ENCODE peak calls at places on chromosomes 6 and 20, in seven cellular contexts. W is fibroblast of lung, G is sigmoid colon, B is keratinocyte, M is tibial artery, T is tibial nerve, N is PC-9. K is an unnamed sample.

GRCh38 chr6:37809144-37809543 is 10.4 kb upstream of the ZFAND3 start:
- DNase-seq in W (peak; percentile 38), G (no peak), B (no peak), M (no peak), T (peak; percentile 26), N (no peak), K (peak; percentile 27)

GRCh38 chr6:135088818-135089809 is 34.5 kb upstream of the HBS1L start:
- DNase-seq in W (peak; percentile 73), G (no peak), B (no peak), M (no peak), T (no peak), N (no peak), K (no peak)

GRCh38 chr6:72363844-72364740 is 257.8 kb upstream of the KCNQ5 start:
- DNase-seq in W (peak; percentile 99), G (no peak), B (peak; percentile 71), M (no peak), T (no peak), N (peak; percentile 61), K (peak; percentile 4)

GRCh38 chr20:4569882-4570281 is 151.8 kb upstream of the PRND start:
- DNase-seq in W (no peak), G (no peak), B (no peak), M (no peak), T (no peak), N (no peak), K (no peak)

GRCh38 chr6:89411019-89411268 is 1.1 kb downstream of the RRAGD start:
- DNase-seq in W (no peak), G (peak; percentile 68), B (no peak), M (peak; percentile 65), T (no peak), N (peak; percentile 10), K (peak; percentile 28)

GRCh38 chr6:22512716-22513452 is 56.5 kb upstream of the HDGFL1 start:
- DNase-seq in W (no peak), G (no peak), B (no peak), M (no peak), T (no peak), N (no peak), K (no peak)

GRCh38 chr6:2448826-2449571 is 203.6 kb upstream of the GMDS start:
- DNase-seq in W (peak; percentile 70), G (no peak), B (peak; percentile 15), M (no peak), T (no peak), N (peak; percentile 28), K (peak; percentile 29)

GRCh38 chr6:169156108-169156821 is 97.4 kb downstream of the THBS2 start:
- DNase-seq in W (peak; percentile 55), G (no peak), B (no peak), M (peak; percentile 75), T (no peak), N (no peak), K (no peak)

GRCh38 chr20:44029848-44030230 is 115.2 kb downstream of the TOX2 start:
- DNase-seq in W (no peak), G (no peak), B (no peak), M (no peak), T (no peak), N (no peak), K (no peak)

GRCh38 chr20:4300401-4300800 is 285.0 kb upstream of the RNF24 start:
- DNase-seq in W (no peak), G (no peak), B (no peak), M (no peak), T (no peak), N (no peak), K (no peak)

GRCh38 chr6:89048985-89049384 is 31.6 kb upstream of the PNRC1 start:
- DNase-seq in W (peak; percentile 8), G (no peak), B (no peak), M (no peak), T (no peak), N (no peak), K (no peak)

GRCh38 chr6:105332576-105332975 is 70.3 kb downstream of the PREP start:
- DNase-seq in W (no peak), G (no peak), B (no peak), M (no peak), T (no peak), N (no peak), K (no peak)

GRCh38 chr20:53734006-53734688 is 140.5 kb upstream of the ZNF217 start:
- DNase-seq in W (peak; percentile 27), G (no peak), B (no peak), M (no peak), T (no peak), N (no peak), K (no peak)

GRCh38 chr6:156420172-156420993 is 356.8 kb upstream of the ARID1B start:
- DNase-seq in W (peak; percentile 52), G (no peak), B (no peak), M (no peak), T (no peak), N (no peak), K (no peak)

GRCh38 chr6:111580401-111580800 is 25.3 kb downstream of the TRAF3IP2 start:
- DNase-seq in W (no peak), G (no peak), B (no peak), M (no peak), T (no peak), N (no peak), K (no peak)

GRCh38 chr6:111583221-111583620 is 22.5 kb downstream of the TRAF3IP2 start:
- DNase-seq in W (no peak), G (no peak), B (no peak), M (no peak), T (no peak), N (no peak), K (no peak)

GRCh38 chr6:111580826-111581505 is 24.7 kb downstream of the TRAF3IP2 start:
- DNase-seq in W (no peak), G (peak; percentile 73), B (no peak), M (peak; percentile 84), T (no peak), N (no peak), K (no peak)

GRCh38 chr6:111581957-111582356 is 23.7 kb downstream of the TRAF3IP2 start:
- DNase-seq in W (no peak), G (no peak), B (no peak), M (no peak), T (no peak), N (no peak), K (no peak)

DNA sequence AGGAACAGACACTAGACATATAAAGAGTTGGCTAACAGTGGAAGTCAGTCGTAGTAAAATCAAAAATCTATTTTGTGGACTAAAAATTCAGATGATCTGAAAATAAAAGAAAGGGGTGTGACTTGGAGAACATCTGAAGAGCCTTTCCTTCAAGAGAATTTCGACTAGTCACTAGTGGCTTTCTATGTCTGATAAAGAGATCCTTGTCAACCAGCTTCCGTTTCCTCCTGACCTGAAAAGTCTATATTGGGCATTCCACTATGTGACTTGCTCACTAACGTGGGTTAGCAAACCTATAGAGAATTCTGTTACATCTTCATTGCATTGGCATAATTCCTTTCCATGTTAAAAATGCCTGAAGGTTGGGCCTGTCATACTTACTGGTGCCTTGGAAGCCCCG is 25.9 kb downstream of the TRAF3IP2 start:
- DNase-seq in W (no peak), G (no peak), B (no peak), M (no peak), T (no peak), N (no peak), K (no peak)
- H3K27ac ChIP-seq in W (no peak overlapping the region), G (no peak overlapping the region), B (no peak overlapping the region), M (peak overlapping the region; percentile 58), T (no peak overlapping the region), N (no peak overlapping the region), K (no peak overlapping the region)

GRCh38 chr6:657743-658142 is 843 bp upstream of the HUS1B start:
- DNase-seq in W (no peak), G (no peak), B (no peak), M (no peak), T (no peak), N (no peak), K (no peak)
- TF ChIP-seq CTCF in W (no peak), G (no peak), B (no peak), M (no peak), T (no peak), N (no peak), K (no peak)

GRCh38 chr6:79544299-79544927 is 7.2 kb upstream of the LCA5 start:
- DNase-seq in W (peak; percentile 89), G (no peak), B (no peak), M (no peak), T (no peak), N (no peak), K (no peak)
- H3K27ac ChIP-seq in W (peak overlapping the region; percentile 55), G (peak overlapping the region; percentile 74), B (peak overlapping the region; percentile 86), M (peak overlapping the region; percentile 68), T (peak overlapping the region; percentile 76), N (peak overlapping the region; percentile 64), K (peak overlapping the region; percentile 69)

GRCh38 chr6:124858564-124858963 is 103.7 kb upstream of the RNF217 start:
- DNase-seq in W (no peak), G (no peak), B (no peak), M (no peak), T (no peak), N (no peak), K (no peak)

GRCh38 chr6:124859366-124859765 is 102.9 kb upstream of the RNF217 start:
- DNase-seq in W (no peak), G (no peak), B (no peak), M (no peak), T (no peak), N (no peak), K (no peak)

GRCh38 chr6:124857746-124858145 is 104.5 kb upstream of the RNF217 start:
- DNase-seq in W (no peak), G (no peak), B (no peak), M (no peak), T (no peak), N (no peak), K (no peak)

GRCh38 chr6:124854338-124854922 is 107.8 kb upstream of the RNF217 start:
- DNase-seq in W (no peak), G (no peak), B (no peak), M (no peak), T (no peak), N (no peak), K (no peak)
- TF ChIP-seq CTCF in W (no peak), G (no peak), B (no peak), M (peak; percentile 21), T (no peak), N (peak; percentile 76), K (no peak)

GRCh38 chr6:153334121-153334520 is 203.0 kb upstream of the RGS17 start:
- DNase-seq in W (no peak), G (no peak), B (no peak), M (no peak), T (no peak), N (no peak), K (no peak)
- H3K27ac ChIP-seq in W (no peak overlapping the region), G (no peak overlapping the region), B (no peak overlapping the region), M (no peak overlapping the region), T (no peak overlapping the region), N (no peak overlapping the region), K (no peak overlapping the region)

K was measured in prostate gland.